ENCODE peak calls at places on chromosomes 11 and 22, in nine cellular contexts. T is uterus, W is fibroblast of mammary gland, F is pancreas, V is fibroblast of lung, Z is right lobe of liver, M is dorsolateral prefrontal cortex, P is HCT116, R is AG10803. C is an unnamed sample.

GRCh38 chr11:111641339-111642015 is 39.2 kb downstream of the SIK2 start:
- DNase-seq in T (no peak), W (no peak), F (no peak), V (no peak), Z (no peak), M (no peak), P (no peak), R (no peak), C (no peak)

GRCh38 chr11:313787-314547 is at the start of gene IFITM1:
- DNase-seq in T (no peak), W (peak), F (no peak), V (peak), Z (peak), M (no peak), P (no peak), R (peak), C (peak)

GRCh38 chr22:26429458-26430238 is 588 bp downstream of the ASPHD2 start:
- DNase-seq in T (peak), W (no peak), F (peak), V (no peak), Z (no peak), M (no peak), P (no peak), R (no peak), C (no peak)

GRCh38 chr11:17580271-17580670 is 33.2 kb downstream of the OTOG start:
- DNase-seq in T (no peak), W (no peak), F (no peak), V (no peak), Z (no peak), M (peak), P (no peak), R (no peak), C (no peak)

GRCh38 chr11:133919330-133920108 is 37.2 kb downstream of the IGSF9B start:
- DNase-seq in T (no peak), W (no peak), F (no peak), V (no peak), Z (no peak), M (no peak), P (no peak), R (no peak), C (no peak)

GRCh38 chr11:70066628-70067027 is 11.5 kb upstream of the ANO1 start:
- DNase-seq in T (no peak), W (no peak), F (no peak), V (no peak), Z (no peak), M (no peak), P (no peak), R (no peak), C (no peak)

GRCh38 chr11:65479184-65480145 is 19.4 kb upstream of the MALAT1 start:
- DNase-seq in T (peak), W (peak), F (peak), V (peak), Z (no peak), M (peak), P (no peak), R (peak), C (no peak)

GRCh38 chr22:20089977-20090729 is 10.1 kb downstream of the DGCR8 start:
- DNase-seq in T (no peak), W (peak), F (peak), V (no peak), Z (no peak), M (no peak), P (no peak), R (peak), C (no peak)

GRCh38 chr11:72249961-72250360 is 6.0 kb upstream of the PHOX2A start:
- DNase-seq in T (no peak), W (no peak), F (no peak), V (no peak), Z (no peak), M (no peak), P (no peak), R (no peak), C (no peak)

GRCh38 chr11:84437129-84438123 is 1151.3 kb upstream of the CCDC90B start:
- DNase-seq in T (no peak), W (peak), F (peak), V (no peak), Z (no peak), M (peak), P (no peak), R (no peak), C (no peak)

GRCh38 chr11:66479741-66480115 is 506 bp upstream of the DPP3 start:
- DNase-seq in T (no peak), W (no peak), F (no peak), V (no peak), Z (no peak), M (no peak), P (no peak), R (no peak), C (peak)

GRCh38 chr22:16721969-16722368 is 103.2 kb downstream of the XKR3 start:
- DNase-seq in T (no peak), W (no peak), F (no peak), V (no peak), Z (no peak), M (no peak), P (no peak), R (no peak), C (no peak)

GRCh38 chr22:41914611-41915034 is 251 bp downstream of the SHISA8 start:
- DNase-seq in T (no peak), W (no peak), F (no peak), V (no peak), Z (no peak), M (no peak), P (no peak), R (no peak), C (no peak)
- H3K4me3 ChIP-seq in T (no peak), W (no peak), F (peak), V (no peak), Z (no peak), M (peak), P (peak), R (no peak), C (no peak)

DNA sequence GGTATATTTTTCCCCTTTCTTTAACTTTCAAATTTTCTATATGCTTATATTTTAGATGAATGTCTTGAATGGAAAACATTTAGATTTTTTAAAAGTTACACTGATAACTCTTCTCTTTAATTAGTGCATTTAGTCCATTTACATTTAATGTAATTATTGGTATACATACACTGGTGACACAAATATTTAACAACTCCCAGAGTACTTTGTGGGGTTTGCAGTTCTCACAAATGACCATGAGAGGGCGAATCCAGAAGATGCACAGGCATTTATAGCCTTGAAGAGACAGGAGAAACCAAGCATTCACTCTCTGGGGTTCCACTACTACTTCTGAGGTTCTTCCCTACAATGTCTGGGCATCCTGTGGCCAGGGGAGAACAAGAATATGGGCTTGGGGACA is 125.1 kb downstream of the TIMP3 start:
- DNase-seq in T (no peak), W (peak), F (no peak), V (peak), Z (no peak), M (no peak), P (peak), R (peak), C (peak)
- TF ChIP-seq CTCF in T (peak), W (peak), F (no peak), V (peak), Z (peak), M (peak), P (peak), R (peak), C (peak)

GRCh38 chr22:45574069-45574703 is 71.5 kb downstream of the FBLN1 start:
- DNase-seq in T (no peak), W (no peak), F (no peak), V (no peak), Z (no peak), M (no peak), P (no peak), R (no peak), C (no peak)
- H3K4me3 ChIP-seq in T (no peak), W (no peak), F (no peak), V (no peak), Z (no peak), M (no peak), P (no peak), R (no peak), C (no peak)

GRCh38 chr22:36981247-36981775 is 37.9 kb downstream of the TST start:
- DNase-seq in T (no peak), W (no peak), F (no peak), V (no peak), Z (no peak), M (no peak), P (no peak), R (no peak), C (no peak)
- TF ChIP-seq CTCF in T (no peak), W (no peak), F (no peak), V (no peak), Z (no peak), M (no peak), P (no peak), R (no peak), C (no peak)

DNA sequence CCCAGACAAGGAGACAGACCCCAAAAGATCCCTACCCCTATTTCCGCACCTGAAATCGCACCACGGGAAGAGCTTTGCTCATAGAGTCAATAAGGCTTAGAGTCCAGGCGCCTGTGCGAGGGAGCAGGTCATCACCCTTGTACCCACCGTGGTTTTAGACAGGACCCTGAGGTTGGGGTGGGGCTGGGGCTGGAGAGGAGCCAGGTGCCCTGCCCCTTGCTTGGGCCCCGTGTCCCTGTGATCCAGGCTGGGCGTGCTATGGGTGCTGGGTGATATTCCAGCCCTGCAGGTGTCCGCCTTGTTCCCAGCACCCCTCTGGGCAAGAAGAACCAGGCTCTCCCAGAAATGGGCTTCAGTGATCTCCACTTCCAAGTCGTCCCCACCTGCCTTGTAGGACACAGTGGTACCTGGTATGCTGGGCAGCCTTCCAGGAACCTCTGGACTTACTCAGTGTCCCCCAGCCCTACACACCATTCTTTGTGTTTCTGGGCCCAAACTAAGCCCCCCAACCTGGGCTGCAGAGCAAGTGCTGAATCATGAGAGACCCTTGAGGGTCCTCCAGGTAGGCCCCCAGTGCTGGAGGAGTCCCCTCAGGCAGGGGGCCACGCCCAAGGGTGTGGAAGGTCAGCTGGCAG is 4.5 kb downstream of the CD81 start:
- DNase-seq in T (no peak), W (no peak), F (no peak), V (no peak), Z (peak), M (no peak), P (no peak), R (no peak), C (no peak)
- H3K4me3 ChIP-seq in T (no peak), W (no peak), F (no peak), V (peak), Z (peak), M (no peak), P (no peak), R (no peak), C (no peak)

GRCh38 chr11:118436639-118437045 is 350 bp downstream of the KMT2A start:
- DNase-seq in T (no peak), W (peak), F (no peak), V (no peak), Z (no peak), M (peak), P (no peak), R (no peak), C (no peak)

GRCh38 chr11:118435233-118435892 is 929 bp upstream of the KMT2A start:
- DNase-seq in T (peak), W (peak), F (peak), V (peak), Z (peak), M (peak), P (peak), R (peak), C (no peak)

GRCh38 chr11:118434553-118435232 is 1.6 kb upstream of the KMT2A start:
- DNase-seq in T (peak), W (peak), F (peak), V (peak), Z (peak), M (peak), P (no peak), R (no peak), C (no peak)

GRCh38 chr11:118437046-118437735 is 899 bp downstream of the KMT2A start:
- DNase-seq in T (peak), W (peak), F (peak), V (peak), Z (peak), M (no peak), P (no peak), R (peak), C (no peak)

GRCh38 chr11:118435893-118436624 is at the start of gene KMT2A:
- DNase-seq in T (peak), W (peak), F (peak), V (peak), Z (peak), M (peak), P (peak), R (peak), C (peak)
- TF ChIP-seq CTCF in T (peak), W (no peak), F (no peak), V (no peak), Z (no peak), M (peak), P (no peak), R (no peak), C (no peak)

C was measured in AG04450.